ENCODE peak calls at places on chromosomes 2 and 18, in five cellular contexts. N is mammary epithelial cell, S is PC-3, Y is K562, A is RWPE1. Q is an unnamed sample.

GRCh38 chr2:69741281-69742169 is at the start of gene ANXA4:
- DNase-seq in N (peak), S (peak), Y (peak), A (peak), Q (peak)

GRCh38 chr2:219291394-219291793 is 12.2 kb downstream of the DNAJB2 start:
- DNase-seq in N (no peak), S (no peak), Y (no peak), A (no peak), Q (no peak)

GRCh38 chr2:211247751-211248150 is 691.4 kb downstream of the CPS1 start:
- DNase-seq in N (no peak), S (no peak), Y (no peak), A (no peak), Q (no peak)

GRCh38 chr2:71684226-71685072 is 231.1 kb downstream of the DYSF start:
- DNase-seq in N (no peak), S (no peak), Y (no peak), A (no peak), Q (no peak)

GRCh38 chr18:72058851-72059250 is 485.3 kb downstream of the CBLN2 start:
- DNase-seq in N (no peak), S (no peak), Y (no peak), A (no peak), Q (no peak)

GRCh38 chr2:64105676-64106461 is 38.4 kb downstream of the PELI1 start:
- DNase-seq in N (no peak), S (no peak), Y (no peak), A (no peak), Q (no peak)

GRCh38 chr2:154992826-154993225 is 294.3 kb downstream of the KCNJ3 start:
- DNase-seq in N (no peak), S (no peak), Y (no peak), A (no peak), Q (no peak)

GRCh38 chr18:47113796-47114540 is 36.3 kb downstream of the HDHD2 start:
- DNase-seq in N (no peak), S (no peak), Y (no peak), A (no peak), Q (no peak)

GRCh38 chr18:74351354-74351753 is 35.7 kb downstream of the C18orf63 start:
- DNase-seq in N (peak), S (peak), Y (no peak), A (peak), Q (no peak)

DNA sequence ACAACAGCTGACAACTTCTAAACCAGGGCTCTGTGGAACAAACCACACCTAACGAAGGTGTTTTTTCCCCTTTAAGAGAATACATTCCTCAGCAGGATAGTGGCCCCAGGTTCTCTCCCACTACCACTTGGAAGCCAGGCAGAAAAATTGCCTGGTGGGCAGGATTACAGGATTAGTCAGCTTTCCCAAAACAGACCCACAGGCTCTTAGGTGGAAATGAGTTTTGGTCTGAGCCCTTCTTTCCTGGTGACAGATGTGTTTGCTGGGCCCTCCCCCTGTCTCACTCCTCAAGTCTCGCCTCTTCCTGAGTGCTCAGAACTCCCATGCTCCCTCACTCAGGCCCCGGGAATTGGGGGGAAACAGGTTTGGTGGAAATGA is 139.4 kb upstream of the HAAO start:
- DNase-seq in N (no peak), S (no peak), Y (no peak), A (no peak), Q (no peak)
- H3K27ac ChIP-seq in N (no peak), S (no peak), Y (peak), A (peak), Q (peak)

GRCh38 chr2:30253873-30254691 is 22.7 kb downstream of the LBH start:
- DNase-seq in N (no peak), S (no peak), Y (peak), A (no peak), Q (no peak)
- H3K27ac ChIP-seq in N (no peak), S (no peak), Y (peak), A (no peak), Q (no peak)

GRCh38 chr2:178829981-178830380 is 22.8 kb upstream of the TTN start:
- DNase-seq in N (no peak), S (peak), Y (no peak), A (no peak), Q (no peak)
- H3K27ac ChIP-seq in N (no peak), S (peak), Y (no peak), A (no peak), Q (no peak)

GRCh38 chr2:178069551-178069950 is 3.0 kb downstream of the PDE11A start:
- DNase-seq in N (no peak), S (no peak), Y (no peak), A (no peak), Q (no peak)
- H3K27ac ChIP-seq in N (no peak), S (no peak), Y (no peak), A (no peak), Q (no peak)

GRCh38 chr2:222797308-222797707 is 63.5 kb upstream of the ACSL3 start:
- DNase-seq in N (no peak), S (peak), Y (peak), A (peak), Q (no peak)

GRCh38 chr2:222794585-222795579 is 66.0 kb upstream of the ACSL3 start:
- DNase-seq in N (no peak), S (no peak), Y (no peak), A (no peak), Q (no peak)

GRCh38 chr2:222797871-222798270 is 63.0 kb upstream of the ACSL3 start:
- DNase-seq in N (no peak), S (no peak), Y (no peak), A (no peak), Q (no peak)

GRCh38 chr2:222795671-222796357 is 65.0 kb upstream of the ACSL3 start:
- DNase-seq in N (no peak), S (peak), Y (no peak), A (no peak), Q (no peak)

GRCh38 chr2:222796413-222797103 is 64.3 kb upstream of the ACSL3 start:
- DNase-seq in N (no peak), S (peak), Y (no peak), A (no peak), Q (no peak)
- H3K27ac ChIP-seq in N (no peak), S (peak), Y (no peak), A (no peak), Q (peak)

DNA sequence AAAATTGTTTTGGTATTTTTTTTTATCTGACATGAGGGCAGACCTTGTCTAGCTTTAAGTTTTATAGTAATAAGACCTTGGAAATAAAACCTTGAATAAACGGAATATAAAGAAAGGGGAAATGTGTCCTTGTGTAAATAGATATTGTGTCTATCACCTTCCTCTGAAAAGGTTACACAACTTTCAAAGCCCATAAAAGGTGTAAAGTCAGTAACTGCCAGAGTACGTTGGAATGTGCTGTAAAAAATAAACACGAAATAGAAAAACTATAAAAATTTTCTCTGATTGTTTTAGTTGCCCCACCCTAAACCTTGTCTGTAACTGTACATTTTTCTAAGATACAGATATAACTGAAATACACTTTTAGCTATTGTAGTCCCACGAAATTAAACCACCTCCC is 82.3 kb downstream of the ZEB2 start:
- DNase-seq in N (no peak), S (peak), Y (no peak), A (no peak), Q (no peak)
- H3K27ac ChIP-seq in N (no peak), S (peak), Y (no peak), A (no peak), Q (no peak)

GRCh38 chr2:222424729-222425671 is 657 bp downstream of the SGPP2 start:
- DNase-seq in N (no peak), S (no peak), Y (no peak), A (no peak), Q (no peak)
- H3K27ac ChIP-seq in N (no peak), S (no peak), Y (no peak), A (no peak), Q (no peak)